ENCODE peak calls at places on chromosomes 3 and 15, in seven cellular contexts. H is HepG2, E is Panc1, L is HCT116, O is GM12878, W is K562, Z is H1. K is an unnamed sample.

GRCh38 chr15:44136991-44137477 is 58.0 kb downstream of the FRMD5 start:
- DNase-seq in H (no peak), E (no peak), L (no peak), O (no peak), W (no peak), Z (no peak), K (no peak)

GRCh38 chr3:88986834-88987233 is 120.6 kb upstream of the EPHA3 start:
- DNase-seq in H (no peak), E (no peak), L (no peak), O (no peak), W (no peak), Z (no peak), K (no peak)

GRCh38 chr3:78163379-78163778 is 1123.5 kb downstream of the ROBO2 start:
- DNase-seq in H (no peak), E (no peak), L (no peak), O (no peak), W (no peak), Z (no peak), K (no peak)

GRCh38 chr3:24017305-24017704 is 72.2 kb downstream of the NR1D2 start:
- DNase-seq in H (no peak), E (no peak), L (no peak), O (no peak), W (no peak), Z (no peak), K (no peak)

GRCh38 chr3:151093148-151093547 is 7.7 kb downstream of the MED12L start:
- DNase-seq in H (no peak), E (no peak), L (no peak), O (no peak), W (no peak), Z (no peak), K (no peak)

GRCh38 chr3:157101470-157101869 is 58.5 kb downstream of the CCNL1 start:
- DNase-seq in H (no peak), E (no peak), L (no peak), O (no peak), W (no peak), Z (no peak), K (no peak)

GRCh38 chr3:45604999-45605398 is 10.4 kb downstream of the LIMD1 start:
- DNase-seq in H (no peak), E (no peak), L (no peak), O (no peak), W (no peak), Z (no peak), K (no peak)

GRCh38 chr3:100912571-100912970 is 80.7 kb downstream of the ABI3BP start:
- DNase-seq in H (no peak), E (no peak), L (no peak), O (no peak), W (no peak), Z (no peak), K (no peak)

GRCh38 chr3:16770792-16771191 is 114.0 kb upstream of the PLCL2 start:
- DNase-seq in H (no peak), E (no peak), L (no peak), O (no peak), W (no peak), Z (no peak), K (no peak)

GRCh38 chr15:28975766-28976179 is 90.0 kb downstream of the APBA2 start:
- DNase-seq in H (peak), E (no peak), L (peak), O (no peak), W (peak), Z (peak), K (peak)

GRCh38 chr3:64353256-64353655 is 128.0 kb upstream of the PRICKLE2 start:
- DNase-seq in H (no peak), E (no peak), L (no peak), O (no peak), W (no peak), Z (no peak), K (no peak)

GRCh38 chr15:56327721-56328502 is 37.3 kb upstream of the TEX9 start:
- DNase-seq in H (no peak), E (no peak), L (no peak), O (no peak), W (no peak), Z (no peak), K (no peak)

GRCh38 chr15:37995461-37996347 is 61.3 kb downstream of the TMCO5A start:
- DNase-seq in H (peak), E (no peak), L (peak), O (peak), W (no peak), Z (no peak), K (peak)

GRCh38 chr15:66763186-66764066 is 61.4 kb downstream of the SMAD6 start:
- DNase-seq in H (no peak), E (no peak), L (no peak), O (no peak), W (no peak), Z (no peak), K (peak)

DNA sequence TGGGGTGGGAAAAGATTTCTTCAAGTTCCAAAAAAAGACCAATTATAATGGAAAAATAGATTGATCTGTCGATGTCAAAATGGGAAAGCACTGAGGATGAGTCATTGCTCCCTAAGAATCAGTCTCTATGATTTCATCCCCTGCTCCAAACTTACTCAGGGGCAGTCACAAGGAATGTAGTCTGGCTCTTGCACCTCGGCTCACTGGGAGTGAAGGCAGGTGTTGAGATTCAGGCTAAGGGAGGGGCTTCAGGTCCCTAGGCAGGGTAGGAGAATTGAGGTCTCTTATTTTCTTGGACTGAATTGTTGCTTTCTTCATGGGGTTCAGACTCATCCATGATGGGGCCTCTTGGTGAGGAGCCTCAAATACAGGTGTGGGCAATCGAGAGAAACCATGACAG is 14.2 kb downstream of the ESYT3 start:
- DNase-seq in H (no peak), E (no peak), L (no peak), O (no peak), W (no peak), Z (no peak), K (no peak)
- TF ChIP-seq SIN3A in H (no peak), E (no peak), L (no peak), O (no peak), W (no peak), Z (no peak), K (no peak)

GRCh38 chr3:127535901-127536817 is 54.4 kb downstream of the TPRA1 start:
- DNase-seq in H (no peak), E (no peak), L (no peak), O (no peak), W (no peak), Z (no peak), K (no peak)
- TF ChIP-seq SIN3A in H (no peak), E (no peak), L (no peak), O (no peak), W (no peak), Z (no peak), K (no peak)

GRCh38 chr3:59212128-59212764 is 162.4 kb upstream of the CFAP20DC start:
- DNase-seq in H (peak), E (peak), L (peak), O (peak), W (peak), Z (no peak), K (peak)
- TF ChIP-seq SIN3A in H (no peak), E (no peak), L (no peak), O (no peak), W (no peak), Z (no peak), K (no peak)

DNA sequence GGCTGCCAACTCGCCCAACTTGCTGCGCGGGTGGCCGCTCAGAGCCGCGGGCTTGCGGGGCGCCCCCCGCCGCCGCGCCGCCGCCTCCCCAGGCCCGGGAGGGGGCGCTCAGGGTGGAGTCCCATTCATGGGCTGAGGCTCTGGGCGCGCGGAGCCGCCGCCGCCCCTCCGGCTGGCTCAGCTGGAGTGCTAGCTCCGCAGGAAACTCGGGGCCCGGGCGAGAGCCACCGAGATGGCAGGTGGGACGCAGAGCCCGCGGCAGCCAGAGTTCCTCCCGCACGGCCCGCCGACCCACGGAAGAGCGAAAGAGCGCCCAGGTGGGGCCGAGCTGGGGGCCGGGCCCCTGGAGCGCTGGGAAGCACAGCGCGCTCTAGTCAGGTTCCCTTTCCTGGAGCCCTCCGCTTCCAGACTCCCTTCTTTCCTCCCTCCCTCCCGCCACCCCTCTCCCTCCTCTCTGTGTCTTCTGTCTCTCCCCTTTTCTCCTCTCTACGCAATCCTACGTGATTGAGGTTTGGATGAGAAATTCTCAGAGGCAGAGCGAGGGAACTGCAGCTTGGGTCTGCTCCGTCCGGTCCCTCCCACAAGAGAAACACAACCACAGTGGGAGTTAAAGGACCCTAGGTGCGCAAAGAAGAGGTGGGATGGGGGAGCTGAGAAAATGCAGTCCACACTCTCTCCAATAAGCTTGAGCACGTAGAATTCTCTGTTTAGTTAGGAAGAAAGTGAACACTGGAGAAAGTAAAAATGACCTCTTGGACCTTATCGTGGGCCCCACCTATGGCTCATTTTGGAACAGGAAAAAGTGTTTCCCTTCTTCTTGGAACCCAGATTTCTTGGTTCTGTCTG is 317.3 kb downstream of the FGF12 start:
- DNase-seq in H (no peak), E (no peak), L (no peak), O (no peak), W (no peak), Z (no peak), K (no peak)
- TF ChIP-seq SIN3A in H (no peak), E (no peak), L (no peak), O (no peak), W (no peak), Z (no peak), K (no peak)

GRCh38 chr3:160027541-160028195 is 39.0 kb downstream of the IL12A start:
- DNase-seq in H (no peak), E (no peak), L (no peak), O (peak), W (no peak), Z (no peak), K (no peak)
- TF ChIP-seq SIN3A in H (no peak), E (no peak), L (no peak), O (no peak), W (no peak), Z (no peak), K (no peak)

GRCh38 chr15:61033319-61033718 is 195.8 kb downstream of the RORA start:
- DNase-seq in H (no peak), E (no peak), L (no peak), O (no peak), W (no peak), Z (no peak), K (no peak)

GRCh38 chr15:61036121-61036520 is 193.0 kb downstream of the RORA start:
- DNase-seq in H (no peak), E (no peak), L (no peak), O (no peak), W (no peak), Z (no peak), K (no peak)

GRCh38 chr15:61037031-61037430 is 192.1 kb downstream of the RORA start:
- DNase-seq in H (no peak), E (no peak), L (no peak), O (no peak), W (no peak), Z (no peak), K (no peak)

GRCh38 chr15:61033938-61034792 is 194.9 kb downstream of the RORA start:
- DNase-seq in H (no peak), E (no peak), L (no peak), O (no peak), W (no peak), Z (no peak), K (no peak)

DNA sequence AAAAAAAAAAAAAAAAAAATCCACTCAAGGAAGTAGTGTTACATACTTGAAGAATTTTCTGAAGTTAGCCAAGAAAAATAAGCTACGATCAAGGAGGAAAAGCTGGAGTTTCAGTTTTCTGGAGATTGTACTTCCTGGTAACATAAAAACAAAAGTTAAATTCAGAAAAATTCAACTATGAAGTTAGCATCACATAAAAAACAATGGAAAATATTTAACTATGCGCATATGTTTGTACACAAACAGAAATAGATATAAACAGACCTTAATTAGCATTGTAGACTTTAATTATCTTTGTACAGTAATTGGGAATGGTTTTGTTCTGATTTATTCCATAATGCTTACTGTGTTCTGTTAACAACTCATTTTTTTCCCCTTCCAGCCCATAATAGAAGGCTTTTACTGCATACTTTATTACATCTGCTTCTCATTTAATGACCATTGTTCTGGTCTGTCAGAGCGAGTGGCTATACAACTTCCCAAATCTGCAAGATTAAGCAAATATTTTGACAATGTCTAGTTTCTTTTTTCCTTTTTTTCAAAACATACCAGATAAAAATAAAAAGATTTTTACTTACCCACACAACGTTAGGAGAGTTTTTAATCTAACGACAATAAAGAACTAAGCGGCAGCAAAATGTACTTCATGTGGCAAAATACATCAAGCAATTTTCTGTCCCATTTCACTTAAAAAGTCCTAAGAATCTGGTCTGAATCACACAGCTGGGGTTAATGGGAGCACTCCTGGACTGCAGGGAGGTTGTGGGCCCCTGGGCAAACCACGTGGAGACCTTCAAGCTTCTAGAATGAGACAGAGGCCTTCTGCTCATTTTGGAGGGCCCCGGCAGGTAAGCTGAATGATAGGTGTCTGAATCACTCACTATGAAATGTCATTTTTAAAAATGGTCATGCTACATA is 194.1 kb downstream of the RORA start:
- DNase-seq in H (no peak), E (no peak), L (no peak), O (no peak), W (no peak), Z (no peak), K (peak)
- TF ChIP-seq SIN3A in H (no peak), E (no peak), L (no peak), O (no peak), W (no peak), Z (no peak), K (no peak)

GRCh38 chr3:47016934-47017435 is 37.5 kb downstream of the NBEAL2 start:
- DNase-seq in H (no peak), E (no peak), L (no peak), O (peak), W (peak), Z (no peak), K (no peak)

GRCh38 chr3:47018269-47018611 is 38.8 kb downstream of the NBEAL2 start:
- DNase-seq in H (peak), E (no peak), L (no peak), O (no peak), W (no peak), Z (no peak), K (no peak)

GRCh38 chr3:47016086-47016933 is 36.8 kb downstream of the NBEAL2 start:
- DNase-seq in H (no peak), E (no peak), L (no peak), O (no peak), W (no peak), Z (no peak), K (no peak)

GRCh38 chr3:47019201-47019600 is 39.7 kb downstream of the NBEAL2 start:
- DNase-seq in H (no peak), E (no peak), L (no peak), O (peak), W (no peak), Z (no peak), K (no peak)

DNA sequence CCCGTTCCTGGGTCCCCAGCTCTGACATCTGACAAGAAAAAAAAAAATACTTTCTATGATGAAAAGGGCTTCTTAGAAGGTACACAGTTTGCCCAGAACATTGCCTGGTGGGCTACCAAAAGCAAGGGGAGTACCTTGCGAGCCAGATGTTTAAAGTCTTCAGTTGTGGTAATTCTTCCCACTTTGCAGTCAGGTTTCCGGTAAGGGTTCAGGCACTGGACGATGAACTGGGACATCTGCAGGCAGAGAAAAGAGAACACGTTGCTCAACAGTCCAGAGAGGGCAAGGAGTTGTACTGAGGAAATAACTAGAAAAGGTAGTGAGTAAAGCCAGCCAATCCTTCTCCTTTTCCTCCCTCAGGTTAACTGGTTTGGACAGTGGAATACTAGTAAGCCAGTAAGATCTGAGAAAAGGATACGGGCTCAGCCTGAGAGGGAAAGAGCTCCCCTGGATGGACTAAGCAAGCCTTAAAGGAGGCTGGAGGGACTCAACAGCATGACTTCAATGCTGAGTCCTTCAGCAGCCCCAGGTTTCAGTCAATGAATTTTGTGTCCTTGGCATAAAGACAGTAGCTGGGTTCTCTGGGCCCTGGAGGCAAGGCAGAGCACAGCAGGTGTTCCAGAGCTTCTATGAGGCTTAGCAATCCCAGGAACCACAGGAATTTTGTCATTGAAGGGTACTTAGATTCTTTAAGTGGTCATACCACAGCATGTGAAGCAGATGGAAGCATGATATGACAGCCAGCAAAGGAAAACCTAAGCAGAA is 38.2 kb downstream of the NBEAL2 start:
- DNase-seq in H (peak), E (no peak), L (no peak), O (no peak), W (no peak), Z (no peak), K (no peak)
- TF ChIP-seq SIN3A in H (no peak), E (no peak), L (no peak), O (no peak), W (no peak), Z (no peak), K (no peak)